ENCODE peak calls at places on chromosomes 3 and 15, in six cellular contexts. N is WTC11; F is NCI-H1417; T is activated CD8-positive, alpha-beta memory T cell treated with anti-CD3 and anti-CD28 coated beads, Interleukin-2, amount 10 ng/mL, durations not matched to agents 7 days and 5 days; L is Caco-2; Q is hepatic stellate cell. X is an unnamed sample.
A peak's percentile ranks its signal among the peaks of the same experiment; 100 is the strongest.

GRCh38 chr3:71026634-71027578 is 556.6 kb downstream of the FOXP1 start:
- DNase-seq in F (peak; percentile 39), L (no peak), T (no peak), Q (no peak), N (no peak), X (no peak)

GRCh38 chr3:46369675-46370132 is 1.0 kb upstream of the CCR5 start:
- DNase-seq in Q (no peak), N (no peak), L (no peak), F (no peak), T (peak; percentile 84), X (no peak)

GRCh38 chr3:99108508-99108907 is 207.0 kb upstream of the DCBLD2 start:
- DNase-seq in N (no peak), T (no peak), F (no peak), Q (peak; percentile 13), L (no peak), X (no peak)

GRCh38 chr3:127573401-127573800 is 17.1 kb downstream of the TPRA1 start:
- DNase-seq in F (no peak), Q (no peak), N (no peak), T (no peak), L (no peak), X (no peak)

GRCh38 chr3:53187430-53187829 is 26.4 kb downstream of the PRKCD start:
- DNase-seq in T (no peak), Q (no peak), F (no peak), L (no peak), N (no peak), X (no peak)

GRCh38 chr3:96331341-96331740 is 483.1 kb upstream of the EPHA6 start:
- DNase-seq in L (no peak), Q (no peak), F (peak; percentile 68), T (no peak), N (no peak), X (peak; percentile 6)

GRCh38 chr3:10017636-10018292 is 8.5 kb upstream of the FANCD2 start:
- DNase-seq in L (no peak), T (peak; percentile 78), Q (no peak), N (no peak), F (no peak), X (no peak)

GRCh38 chr3:127997961-127998360 is 54.3 kb upstream of the SEC61A1 start:
- DNase-seq in L (no peak), Q (no peak), N (no peak), F (peak; percentile 64), T (no peak), X (peak; percentile 68)

GRCh38 chr3:142394921-142395622 is 52.8 kb downstream of the XRN1 start:
- DNase-seq in L (no peak), N (no peak), F (no peak), Q (no peak), T (no peak), X (no peak)

GRCh38 chr3:171088496-171088895 is 62.0 kb upstream of the SLC2A2 start:
- DNase-seq in T (no peak), N (no peak), L (no peak), Q (no peak), F (no peak), X (no peak)

GRCh38 chr15:66865622-66866611 is 163.9 kb downstream of the SMAD6 start:
- DNase-seq in T (peak; percentile 5), N (no peak), L (no peak), F (no peak), Q (no peak), X (no peak)

GRCh38 chr3:123883656-123884257 is 375 bp downstream of the MYLK start:
- DNase-seq in T (no peak), N (peak; percentile 56), L (no peak), F (no peak), Q (peak; percentile 16), X (no peak)

GRCh38 chr3:161349529-161350278 is 21.6 kb downstream of the SPTSSB start:
- DNase-seq in F (no peak), N (no peak), T (no peak), L (no peak), Q (peak; percentile 7), X (no peak)

GRCh38 chr15:67013696-67014095 is 51.7 kb upstream of the SMAD3 start:
- DNase-seq in Q (no peak), L (no peak), N (peak; percentile 55), F (no peak), T (no peak), X (no peak)

GRCh38 chr15:28033443-28033842 is 65.7 kb downstream of the OCA2 start:
- DNase-seq in Q (no peak), F (no peak), N (no peak), L (no peak), T (no peak), X (no peak)

GRCh38 chr3:179882322-179882721 is 154.4 kb downstream of the PEX5L start:
- DNase-seq in Q (no peak), F (peak; percentile 18), N (peak; percentile 21), L (no peak), T (no peak), X (no peak)

GRCh38 chr3:61562042-61562809 is 855 bp downstream of the PTPRG start:
- DNase-seq in N (peak; percentile 16), T (no peak), F (peak; percentile 70), L (no peak), Q (peak; percentile 29), X (no peak)

GRCh38 chr15:99170476-99171065 is 65.7 kb downstream of the SYNM start:
- DNase-seq in T (no peak), F (no peak), L (no peak), N (no peak), Q (no peak), X (no peak)

GRCh38 chr3:45345849-45346535 is 42.4 kb upstream of the LARS2 start:
- DNase-seq in F (no peak), N (no peak), L (no peak), Q (no peak), T (no peak), X (no peak)

GRCh38 chr15:40047413-40048154 is 8.6 kb upstream of the SRP14 start:
- DNase-seq in Q (peak; percentile 57), N (no peak), L (no peak), F (peak; percentile 64), T (peak; percentile 88), X (no peak)

GRCh38 chr3:45966969-45967640 is 23.8 kb downstream of the CXCR6 start:
- DNase-seq in Q (no peak), L (no peak), N (no peak), T (no peak), F (no peak), X (no peak)

GRCh38 chr3:120791958-120792357 is 49.4 kb downstream of the GTF2E1 start:
- DNase-seq in L (no peak), N (no peak), F (no peak), T (no peak), Q (peak; percentile 22), X (no peak)

GRCh38 chr3:160665784-160666526 is 11.0 kb upstream of the ARL14 start:
- DNase-seq in Q (peak; percentile 21), N (no peak), T (no peak), F (peak; percentile 69), L (no peak), X (no peak)

GRCh38 chr3:51679777-51680176 is 8.7 kb downstream of the TEX264 start:
- DNase-seq in N (no peak), Q (no peak), L (no peak), F (no peak), T (no peak), X (no peak)

GRCh38 chr3:115804722-115805121 is 181.4 kb downstream of the GAP43 start:
- DNase-seq in Q (peak; percentile 24), L (no peak), N (no peak), T (no peak), F (no peak), X (no peak)

GRCh38 chr15:48702569-48703239 is 57.2 kb upstream of the FBN1 start:
- DNase-seq in L (no peak), F (no peak), N (no peak), T (no peak), Q (no peak), X (no peak)

GRCh38 chr3:159884661-159885402 is 103.8 kb upstream of the IL12A start:
- DNase-seq in N (no peak), Q (peak; percentile 40), L (no peak), F (peak; percentile 65), T (no peak), X (peak; percentile 13)